ENCODE peak calls at places on chromosomes 5 and 9, in ten cellular contexts. S, L, V, F, R, Y, G, H, D and N are unnamed samples.

GRCh38 chr5:58022055-58022454 is 437.8 kb downstream of the PLK2 start:
- DNase-seq in H (no peak), V (no peak), G (no peak), Y (no peak), S (no peak), D (no peak), F (no peak), R (peak), L (no peak), N (no peak)

GRCh38 chr9:32705059-32705458 is 69.6 kb upstream of the TAF1L start:
- DNase-seq in F (no peak), R (peak), V (no peak), G (no peak), D (no peak), Y (peak), H (no peak), L (peak), S (no peak), N (no peak)

GRCh38 chr9:125479846-125480615 is 218.4 kb downstream of the GAPVD1 start:
- DNase-seq in H (no peak), V (no peak), L (no peak), S (no peak), G (no peak), Y (no peak), D (no peak), R (no peak), F (no peak), N (no peak)

GRCh38 chr5:375921-376871 is 54.7 kb downstream of the AHRR start:
- DNase-seq in F (no peak), G (no peak), L (no peak), V (no peak), R (no peak), S (no peak), D (peak), H (no peak), Y (no peak), N (no peak)

GRCh38 chr5:102498271-102499034 is at the start of gene SLCO6A1:
- DNase-seq in Y (no peak), V (no peak), R (no peak), H (no peak), F (no peak), G (no peak), S (no peak), D (no peak), L (no peak), N (no peak)

GRCh38 chr9:91035825-91036208 is 234.2 kb downstream of the SYK start:
- DNase-seq in R (no peak), G (no peak), H (no peak), F (no peak), D (no peak), V (no peak), L (no peak), Y (no peak), S (no peak), N (no peak)

GRCh38 chr9:35067056-35067455 is 5.4 kb downstream of the VCP start:
- DNase-seq in S (no peak), V (no peak), D (no peak), G (no peak), Y (no peak), L (no peak), R (no peak), F (no peak), H (no peak), N (no peak)

GRCh38 chr5:1037671-1038416 is 29.2 kb downstream of the NKD2 start:
- DNase-seq in L (no peak), V (no peak), G (peak), R (no peak), S (no peak), Y (no peak), D (no peak), H (no peak), F (no peak), N (no peak)

GRCh38 chr9:137025120-137025966 is 2.7 kb downstream of the ABCA2 start:
- DNase-seq in R (peak), L (no peak), G (no peak), F (peak), S (peak), Y (no peak), V (no peak), H (no peak), D (no peak), N (peak)

GRCh38 chr9:1875921-1876448 is 139.2 kb upstream of the SMARCA2 start:
- DNase-seq in R (no peak), V (no peak), Y (peak), G (no peak), L (no peak), F (no peak), S (no peak), D (no peak), H (no peak), N (no peak)

GRCh38 chr9:113649054-113649453 is 185.5 kb downstream of the RGS3 start:
- DNase-seq in V (no peak), R (peak), S (no peak), Y (peak), D (no peak), L (no peak), G (peak), F (peak), H (no peak), N (no peak)

GRCh38 chr5:20023686-20024085 is 35.7 kb upstream of the CDH18 start:
- DNase-seq in L (no peak), D (no peak), S (no peak), Y (peak), G (no peak), V (no peak), H (no peak), R (no peak), F (no peak), N (no peak)

GRCh38 chr9:15231788-15232635 is 75.0 kb downstream of the TTC39B start:
- DNase-seq in D (peak), H (no peak), Y (peak), F (no peak), R (peak), V (peak), S (no peak), G (no peak), L (no peak), N (no peak)

GRCh38 chr9:121917375-121918335 is 175.5 kb downstream of the TTLL11 start:
- DNase-seq in D (no peak), G (no peak), R (no peak), L (no peak), F (no peak), S (no peak), Y (no peak), H (no peak), V (no peak), N (no peak)

GRCh38 chr5:111830333-111830732 is 73.3 kb upstream of the NREP start:
- DNase-seq in Y (peak), D (no peak), H (no peak), G (no peak), V (no peak), F (peak), S (no peak), R (no peak), L (peak), N (no peak)

GRCh38 chr9:116572095-116572748 is 114.9 kb upstream of the TRIM32 start:
- DNase-seq in V (peak), D (peak), S (no peak), G (peak), H (peak), R (peak), Y (peak), F (peak), L (peak), N (no peak)

GRCh38 chr5:85109616-85110015 is 724.9 kb upstream of the EDIL3 start:
- DNase-seq in H (no peak), F (no peak), R (no peak), S (no peak), Y (no peak), G (no peak), V (no peak), D (no peak), L (no peak), N (no peak)

GRCh38 chr5:96893342-96893741 is 17.0 kb downstream of the ERAP2 start:
- DNase-seq in S (no peak), H (peak), F (no peak), G (no peak), Y (peak), D (no peak), L (peak), R (peak), V (no peak), N (no peak)

GRCh38 chr9:18906656-18907395 is 126.2 kb downstream of the SAXO1 start:
- DNase-seq in G (no peak), R (peak), S (no peak), F (no peak), V (no peak), D (no peak), L (peak), H (peak), Y (peak), N (no peak)

GRCh38 chr5:1785984-1786383 is 13.7 kb downstream of the MRPL36 start:
- DNase-seq in R (no peak), Y (no peak), D (no peak), F (no peak), H (no peak), S (no peak), V (no peak), L (no peak), G (no peak), N (no peak)

GRCh38 chr9:131234799-131235479 is 41.4 kb downstream of the FAM78A start:
- DNase-seq in V (no peak), D (no peak), R (no peak), L (no peak), S (no peak), H (no peak), G (no peak), Y (no peak), F (no peak), N (no peak)

GRCh38 chr9:91117959-91118651 is 243.6 kb downstream of the AUH start:
- DNase-seq in G (peak), Y (peak), V (no peak), R (peak), S (no peak), L (peak), H (peak), D (peak), F (peak), N (peak)

GRCh38 chr9:84296146-84296843 is 44.3 kb downstream of the SLC28A3 start:
- DNase-seq in F (no peak), R (no peak), G (no peak), D (no peak), L (peak), H (no peak), S (no peak), V (no peak), Y (peak), N (peak)

GRCh38 chr5:21573915-21574314 is 1279.2 kb downstream of the CDH12 start:
- DNase-seq in Y (no peak), H (no peak), L (no peak), F (peak), G (no peak), D (no peak), S (no peak), V (no peak), R (peak), N (no peak)

GRCh38 chr9:124164800-124165199 is 92.9 kb upstream of the NEK6 start:
- DNase-seq in H (no peak), D (no peak), L (no peak), G (no peak), R (no peak), V (no peak), S (no peak), Y (no peak), F (no peak), N (no peak)

GRCh38 chr5:76755779-76756637 is 40.1 kb downstream of the F2R start:
- DNase-seq in Y (no peak), D (peak), H (no peak), L (no peak), F (no peak), S (no peak), G (no peak), R (peak), V (no peak), N (no peak)

GRCh38 chr9:16262467-16263261 is 607.8 kb downstream of the BNC2 start:
- DNase-seq in F (peak), Y (peak), H (no peak), R (peak), L (no peak), D (no peak), V (no peak), S (no peak), G (no peak), N (no peak)

GRCh38 chr5:173866249-173867172 is 21.6 kb upstream of the CPEB4 start:
- DNase-seq in H (no peak), L (no peak), S (no peak), R (no peak), V (no peak), Y (no peak), F (no peak), G (peak), D (no peak), N (no peak)

GRCh38 chr5:11075010-11075860 is 314.2 kb upstream of the DAP start:
- DNase-seq in H (no peak), V (peak), Y (no peak), G (no peak), S (no peak), D (peak), F (no peak), R (peak), L (no peak), N (no peak)

GRCh38 chr9:89477811-89478583 is 19.9 kb downstream of the SEMA4D start:
- DNase-seq in S (peak), F (no peak), V (no peak), G (no peak), R (peak), Y (peak), L (peak), H (no peak), D (no peak), N (no peak)

GRCh38 chr5:95718203-95718602 is 12.9 kb upstream of the RHOBTB3 start:
- DNase-seq in L (no peak), F (no peak), G (no peak), S (no peak), D (no peak), H (no peak), Y (peak), R (no peak), V (no peak), N (no peak)

GRCh38 chr5:32942225-32942989 is 231.3 kb downstream of the NPR3 start:
- DNase-seq in H (no peak), D (peak), V (peak), Y (peak), F (no peak), G (no peak), L (peak), R (peak), S (no peak), N (peak)

GRCh38 chr9:126495411-126496180 is 118.1 kb upstream of the LMX1B start:
- DNase-seq in H (no peak), F (no peak), Y (no peak), L (no peak), D (no peak), R (no peak), G (no peak), S (no peak), V (no peak), N (no peak)

GRCh38 chr5:75050415-75050814 is 1.9 kb downstream of the GCNT4 start:
- DNase-seq in D (peak), L (no peak), Y (peak), R (peak), S (peak), V (peak), G (no peak), F (no peak), H (no peak), N (no peak)

GRCh38 chr5:146724975-146725374 is 153.6 kb downstream of the PPP2R2B start:
- DNase-seq in L (no peak), V (no peak), R (no peak), G (no peak), F (no peak), S (no peak), D (no peak), H (no peak), Y (no peak), N (no peak)

GRCh38 chr9:95486318-95486717 is 30.5 kb downstream of the PTCH1 start:
- DNase-seq in F (no peak), S (no peak), H (no peak), R (no peak), V (no peak), G (no peak), Y (no peak), D (no peak), L (no peak), N (no peak)

GRCh38 chr9:136156216-136157120 is 37.8 kb upstream of the TMEM250 start:
- DNase-seq in G (no peak), Y (no peak), S (no peak), D (no peak), H (no peak), L (no peak), V (no peak), F (no peak), R (peak), N (no peak)

GRCh38 chr5:2164586-2164985 is 281.9 kb upstream of the IRX4 start:
- DNase-seq in S (no peak), V (no peak), R (no peak), G (no peak), D (no peak), F (no peak), Y (no peak), H (no peak), L (no peak), N (no peak)